ENCODE peak calls at places on chromosomes 2 and 18, in four cellular contexts. Q is AG20443; L is stimulated activated CD4-positive, alpha-beta T cell treated with anti-CD3 and anti-CD28 coated beads, Interleukin-15, amount 100 ng/mL, for 24 hours; I is iris pigment epithelial cell. P is an unnamed sample.

GRCh38 chr2:101124684-101125366 is 26.4 kb downstream of the TBC1D8 start:
- DNase-seq in Q (peak; percentile 92), L (no peak), I (peak; percentile 86), P (no peak)

GRCh38 chr2:151638188-151638933 is 95.9 kb downstream of the NEB start:
- DNase-seq in Q (no peak), L (peak; percentile 36), I (peak; percentile 21), P (peak; percentile 22)

GRCh38 chr18:34659579-34660517 is 50.2 kb upstream of the DTNA start:
- DNase-seq in Q (peak; percentile 94), L (no peak), I (peak; percentile 98), P (no peak)

GRCh38 chr2:63054812-63055509 is 4.3 kb downstream of the OTX1 start:
- DNase-seq in Q (peak; percentile 8), L (peak; percentile 7), I (peak; percentile 16), P (peak; percentile 24)

GRCh38 chr2:112840068-112840445 is 3.5 kb upstream of the IL1B start:
- DNase-seq in Q (no peak), L (no peak), I (no peak), P (no peak)

GRCh38 chr2:197500503-197501179 is 462 bp downstream of the HSPE1 start:
- DNase-seq in Q (no peak), L (no peak), I (peak; percentile 23), P (no peak)

GRCh38 chr2:105796131-105796638 is 51.5 kb downstream of the NCK2 start:
- DNase-seq in Q (no peak), L (peak; percentile 50), I (no peak), P (no peak)

GRCh38 chr2:19774788-19775156 is 127.0 kb downstream of the TTC32 start:
- DNase-seq in Q (no peak), L (no peak), I (peak; percentile 38), P (no peak)

GRCh38 chr2:240570531-240571313 is 2.4 kb downstream of the RNPEPL1 start:
- DNase-seq in Q (no peak), L (no peak), I (no peak), P (no peak)

GRCh38 chr2:184692137-184692734 is 93.9 kb downstream of the ZNF804A start:
- DNase-seq in Q (no peak), L (no peak), I (peak; percentile 17), P (no peak)

GRCh38 chr2:176356251-176356650 is 87.0 kb downstream of the MTX2 start:
- DNase-seq in Q (no peak), L (no peak), I (no peak), P (no peak)

GRCh38 chr2:19299032-19299431 is 59.4 kb downstream of the OSR1 start:
- DNase-seq in Q (no peak), L (no peak), I (peak; percentile 92), P (no peak)

GRCh38 chr2:235594041-235594440 is 100.2 kb downstream of the AGAP1 start:
- DNase-seq in Q (peak; percentile 56), L (no peak), I (peak; percentile 86), P (peak; percentile 52)

GRCh38 chr2:177314194-177314593 is 49.7 kb upstream of the NFE2L2 start:
- DNase-seq in Q (peak; percentile 69), L (no peak), I (peak; percentile 96), P (no peak)

GRCh38 chr18:49029628-49030027 is 78.9 kb upstream of the SMAD7 start:
- DNase-seq in Q (no peak), L (no peak), I (no peak), P (no peak)

GRCh38 chr2:36371070-36371962 is 15.7 kb downstream of the CRIM1 start:
- DNase-seq in Q (no peak), L (no peak), I (peak; percentile 58), P (no peak)

GRCh38 chr2:9307505-9307904 is 100.9 kb downstream of the ASAP2 start:
- DNase-seq in Q (no peak), L (no peak), I (no peak), P (no peak)

GRCh38 chr2:85710687-85711577 is 16.8 kb downstream of the GNLY start:
- DNase-seq in Q (no peak), L (no peak), I (peak; percentile 41), P (no peak)

GRCh38 chr2:221624475-221624874 is 52.4 kb upstream of the EPHA4 start:
- DNase-seq in Q (no peak), L (no peak), I (no peak), P (no peak)

GRCh38 chr18:40868110-40868858 is 1086.8 kb upstream of the PIK3C3 start:
- DNase-seq in Q (peak; percentile 17), L (no peak), I (peak; percentile 95), P (no peak)

GRCh38 chr2:127085260-127085666 is 21.7 kb downstream of the BIN1 start:
- DNase-seq in Q (no peak), L (peak; percentile 48), I (no peak), P (no peak)

GRCh38 chr2:164826293-164827243 is 15.1 kb downstream of the COBLL1 start:
- DNase-seq in Q (peak; percentile 54), L (no peak), I (peak; percentile 49), P (no peak)

GRCh38 chr2:133377599-133377998 is 190.7 kb downstream of the NCKAP5 start:
- DNase-seq in Q (no peak), L (no peak), I (no peak), P (no peak)

GRCh38 chr18:47798366-47798765 is 132.1 kb downstream of the SMAD2 start:
- DNase-seq in Q (no peak), L (no peak), I (no peak), P (no peak)

GRCh38 chr2:70557171-70557838 is 3.7 kb upstream of the TGFA start:
- DNase-seq in Q (no peak), L (no peak), I (peak; percentile 17), P (no peak)

GRCh38 chr2:237904806-237905599 is 45.6 kb downstream of the RAMP1 start:
- DNase-seq in Q (peak; percentile 63), L (peak; percentile 32), I (peak; percentile 52), P (no peak)

GRCh38 chr2:213545964-213546363 is 261.7 kb downstream of the SPAG16 start:
- DNase-seq in Q (no peak), L (no peak), I (no peak), P (no peak)

GRCh38 chr18:28003451-28003850 is 173.5 kb downstream of the CDH2 start:
- DNase-seq in Q (peak; percentile 38), L (no peak), I (peak; percentile 85), P (no peak)

GRCh38 chr18:23585007-23585871 is 1.1 kb downstream of the NPC1 start:
- DNase-seq in Q (peak; percentile 25), L (peak; percentile 14), I (no peak), P (peak; percentile 56)

GRCh38 chr2:179059026-179059680 is 9.2 kb upstream of the CCDC141 start:
- DNase-seq in Q (no peak), L (no peak), I (no peak), P (peak; percentile 17)

GRCh38 chr18:73283788-73284187 is 416.0 kb upstream of the NETO1 start:
- DNase-seq in Q (no peak), L (no peak), I (peak; percentile 15), P (no peak)

GRCh38 chr2:119852214-119852613 is 92.5 kb downstream of the PTPN4 start:
- DNase-seq in Q (no peak), L (no peak), I (no peak), P (no peak)

GRCh38 chr18:58687871-58688308 is 16.6 kb downstream of the MALT1 start:
- DNase-seq in Q (no peak), L (peak; percentile 64), I (no peak), P (peak; percentile 56)

GRCh38 chr2:10566021-10566420 is 117.9 kb upstream of the ODC1 start:
- DNase-seq in Q (peak; percentile 30), L (no peak), I (no peak), P (no peak)

GRCh38 chr2:197453914-197454398 is 604 bp downstream of the COQ10B start:
- DNase-seq in Q (peak; percentile 85), L (no peak), I (peak; percentile 96), P (peak; percentile 69)

GRCh38 chr2:120587326-120587996 is 148.2 kb upstream of the GLI2 start:
- DNase-seq in Q (no peak), L (no peak), I (no peak), P (peak; percentile 44)

GRCh38 chr18:22827741-22828140 is 105.4 kb upstream of the RBBP8 start:
- DNase-seq in Q (no peak), L (no peak), I (no peak), P (no peak)

GRCh38 chr2:233766416-233766815 is 6.3 kb downstream of the UGT1A1 start:
- DNase-seq in Q (no peak), L (no peak), I (no peak), P (no peak)

P was measured in GM20000.